ENCODE peak calls at places on chromosomes 7 and 10, in four cellular contexts. R is tibial nerve; X is activated naive CD4-positive, alpha-beta T cell; D is sciatic nerve. J is an unnamed sample.
A peak's percentile ranks its signal among the peaks of the same experiment; 100 is the strongest.

GRCh38 chr10:22605168-22605567 is 109.2 kb downstream of the PIP4K2A start:
- DNase-seq in R (no peak), X (no peak), D (no peak), J (no peak)

GRCh38 chr7:94909023-94909466 is 1.7 kb downstream of the PPP1R9A start:
- DNase-seq in R (no peak), X (no peak), D (no peak), J (no peak)

GRCh38 chr7:156556083-156556482 is 84.5 kb upstream of the RNF32 start:
- DNase-seq in R (no peak), X (no peak), D (no peak), J (no peak)

GRCh38 chr7:151014950-151015349 is 9.3 kb downstream of the ATG9B start:
- DNase-seq in R (no peak), X (peak; percentile 23), D (no peak), J (no peak)

GRCh38 chr7:93890041-93890463 is 501 bp downstream of the TFPI2 start:
- DNase-seq in R (no peak), X (no peak), D (peak; percentile 60), J (no peak)

GRCh38 chr7:130989006-130989795 is 255.2 kb upstream of the KLF14 start:
- DNase-seq in R (no peak), X (no peak), D (no peak), J (no peak)

GRCh38 chr10:130357226-130357625 is 221.0 kb downstream of the GLRX3 start:
- DNase-seq in R (no peak), X (no peak), D (peak; percentile 7), J (no peak)

GRCh38 chr7:74427974-74428373 is 25.7 kb upstream of the GTF2IRD1 start:
- DNase-seq in R (no peak), X (no peak), D (no peak), J (no peak)

GRCh38 chr10:7484456-7485266 is 73.8 kb upstream of the SFMBT2 start:
- DNase-seq in R (no peak), X (peak; percentile 37), D (no peak), J (no peak)

GRCh38 chr7:18504965-18505364 is 9.4 kb downstream of the HDAC9 start:
- DNase-seq in R (no peak), X (no peak), D (no peak), J (no peak)

GRCh38 chr7:115271332-115272235 is 349.7 kb downstream of the MDFIC start:
- DNase-seq in R (no peak), X (no peak), D (no peak), J (no peak)

GRCh38 chr7:77550586-77550985 is 13.5 kb downstream of the PTPN12 start:
- DNase-seq in R (no peak), X (no peak), D (no peak), J (no peak)

GRCh38 chr10:26217396-26218105 is 977 bp downstream of the GAD2 start:
- DNase-seq in R (no peak), X (no peak), D (no peak), J (no peak)

GRCh38 chr7:30040938-30041337 is 12.7 kb downstream of the PLEKHA8 start:
- DNase-seq in R (peak; percentile 24), X (no peak), D (no peak), J (no peak)

GRCh38 chr10:83706952-83707582 is 432.2 kb upstream of the GHITM start:
- DNase-seq in R (no peak), X (no peak), D (no peak), J (no peak)

GRCh38 chr7:132536646-132537395 is 39.4 kb downstream of the PLXNA4 start:
- DNase-seq in R (no peak), X (no peak), D (no peak), J (no peak)

GRCh38 chr7:140876519-140877248 is 48.0 kb downstream of the BRAF start:
- DNase-seq in R (no peak), X (no peak), D (no peak), J (no peak)

GRCh38 chr7:16708980-16709379 is 44.6 kb upstream of the TSPAN13 start:
- DNase-seq in R (no peak), X (no peak), D (no peak), J (no peak)

GRCh38 chr7:26385240-26385639 is 93.6 kb downstream of the SNX10 start:
- DNase-seq in R (no peak), X (no peak), D (no peak), J (no peak)

GRCh38 chr10:24360286-24361127 is 151.6 kb downstream of the KIAA1217 start:
- DNase-seq in R (peak; percentile 95), X (no peak), D (peak; percentile 90), J (peak; percentile 52)

GRCh38 chr7:49295136-49295535 is 370.8 kb downstream of the CDC14C start:
- DNase-seq in R (no peak), X (no peak), D (no peak), J (peak; percentile 49)

GRCh38 chr7:106039486-106040060 is 72.5 kb downstream of the SYPL1 start:
- DNase-seq in R (no peak), X (no peak), D (no peak), J (no peak)

GRCh38 chr7:51160411-51160810 is 156.2 kb downstream of the COBL start:
- DNase-seq in R (no peak), X (no peak), D (no peak), J (no peak)

GRCh38 chr7:158740013-158740656 is 35.5 kb upstream of the NCAPG2 start:
- DNase-seq in R (peak; percentile 5), X (no peak), D (no peak), J (no peak)

GRCh38 chr7:140678081-140678815 is 5.5 kb downstream of the ADCK2 start:
- DNase-seq in R (no peak), X (no peak), D (peak; percentile 51), J (no peak)

GRCh38 chr10:24957624-24958435 is 5.4 kb upstream of the PRTFDC1 start:
- DNase-seq in R (peak; percentile 69), X (no peak), D (no peak), J (no peak)

GRCh38 chr10:133454204-133454893 is 604 bp downstream of the SCART1 start:
- DNase-seq in R (no peak), X (no peak), D (no peak), J (no peak)

GRCh38 chr7:134343796-134344195 is 27.1 kb upstream of the SLC35B4 start:
- DNase-seq in R (no peak), X (no peak), D (no peak), J (no peak)

GRCh38 chr7:156102267-156102666 is 290.0 kb upstream of the SHH start:
- DNase-seq in R (no peak), X (no peak), D (no peak), J (no peak)

GRCh38 chr10:61836233-61836887 is 65.1 kb upstream of the ARID5B start:
- DNase-seq in R (no peak), X (no peak), D (no peak), J (no peak)

GRCh38 chr7:821688-822087 is 10.6 kb upstream of the SUN1 start:
- DNase-seq in R (no peak), X (no peak), D (no peak), J (no peak)

GRCh38 chr10:93751832-93752231 is 5.9 kb upstream of the LGI1 start:
- DNase-seq in R (no peak), X (no peak), D (no peak), J (no peak)

GRCh38 chr7:113071465-113071864 is 15.2 kb downstream of the GPR85 start:
- DNase-seq in R (peak; percentile 30), X (no peak), D (no peak), J (no peak)

GRCh38 chr7:91852263-91852741 is 28.2 kb downstream of the MTERF1 start:
- DNase-seq in R (no peak), X (no peak), D (no peak), J (no peak)

J was measured in SHP77.